ENCODE peak calls at places on chromosomes 2 and 18, in six cellular contexts. I is T-helper 9 cell, R is thyroid gland, V is heart right ventricle, T is HTR-8/SVneo, Q is Calu3. F is an unnamed sample.

GRCh38 chr2:105536175-105536574 is 137.3 kb upstream of the FHL2 start:
- DNase-seq in T (no peak), R (no peak), I (no peak), V (no peak), Q (no peak), F (no peak)

GRCh38 chr2:177295479-177295878 is 31.0 kb upstream of the NFE2L2 start:
- DNase-seq in R (no peak), V (no peak), T (no peak), I (no peak), Q (no peak), F (no peak)

GRCh38 chr2:86069783-86070339 is 35.8 kb downstream of the POLR1A start:
- DNase-seq in R (no peak), T (no peak), Q (no peak), V (no peak), I (no peak), F (no peak)

GRCh38 chr2:29000481-29000880 is 19.4 kb downstream of the TOGARAM2 start:
- DNase-seq in I (peak; percentile 50), T (no peak), R (peak; percentile 57), Q (no peak), V (no peak), F (no peak)

GRCh38 chr2:147006724-147007123 is 838.1 kb upstream of the ACVR2A start:
- DNase-seq in T (no peak), V (no peak), Q (no peak), R (no peak), I (no peak), F (no peak)

GRCh38 chr2:239539776-239540100 is 138.9 kb upstream of the HDAC4 start:
- DNase-seq in T (no peak), R (no peak), Q (no peak), V (no peak), I (no peak), F (no peak)

GRCh38 chr2:127090281-127091128 is 16.4 kb downstream of the BIN1 start:
- DNase-seq in Q (no peak), V (no peak), T (no peak), I (no peak), R (no peak), F (no peak)

GRCh38 chr2:238104071-238104511 is 4.0 kb downstream of the ESPNL start:
- DNase-seq in I (no peak), T (no peak), V (no peak), R (no peak), Q (no peak), F (peak; percentile 69)

GRCh38 chr2:128269358-128270305 is 49.0 kb downstream of the HS6ST1 start:
- DNase-seq in V (no peak), I (no peak), R (no peak), Q (no peak), T (no peak), F (peak; percentile 72)

GRCh38 chr18:63936156-63936931 is 12.8 kb upstream of the HMSD start:
- DNase-seq in T (peak; percentile 62), R (peak; percentile 75), Q (peak; percentile 89), I (peak; percentile 32), V (peak; percentile 76), F (peak; percentile 93)

GRCh38 chr18:47986724-47987455 is 56.4 kb upstream of the SMAD2 start:
- DNase-seq in I (no peak), T (no peak), Q (no peak), V (no peak), R (no peak), F (no peak)

GRCh38 chr2:133586978-133587377 is 18.7 kb upstream of the NCKAP5 start:
- DNase-seq in V (no peak), Q (no peak), T (no peak), I (no peak), R (no peak), F (no peak)

GRCh38 chr2:208407667-208408066 is 1.1 kb downstream of the PTH2R start:
- DNase-seq in R (no peak), V (no peak), Q (peak; percentile 64), I (no peak), T (no peak), F (no peak)

GRCh38 chr18:74818776-74819175 is 221.1 kb downstream of the ZNF407 start:
- DNase-seq in V (no peak), T (no peak), R (no peak), Q (no peak), I (no peak), F (no peak)

GRCh38 chr2:148258124-148258523 is 237.2 kb downstream of the MBD5 start:
- DNase-seq in R (no peak), I (no peak), V (no peak), T (no peak), Q (no peak), F (no peak)

GRCh38 chr2:45191096-45191863 is 182.0 kb upstream of the SIX2 start:
- DNase-seq in I (no peak), Q (no peak), R (no peak), V (no peak), T (no peak), F (no peak)

GRCh38 chr2:28452534-28453081 is 43.3 kb upstream of the PLB1 start:
- DNase-seq in I (peak; percentile 83), Q (peak; percentile 85), R (peak; percentile 66), V (peak; percentile 66), T (peak; percentile 82), F (peak; percentile 85)

GRCh38 chr2:158266106-158266505 is 164.4 kb downstream of the UPP2 start:
- DNase-seq in Q (no peak), R (no peak), T (no peak), V (no peak), I (no peak), F (no peak)

GRCh38 chr2:220188031-220188430 is 560.6 kb downstream of the SLC4A3 start:
- DNase-seq in I (no peak), V (no peak), R (no peak), T (no peak), Q (peak; percentile 70), F (no peak)

GRCh38 chr18:79944126-79944731 is 7.2 kb downstream of the SLC66A2 start:
- DNase-seq in Q (no peak), V (no peak), I (no peak), T (no peak), R (peak; percentile 2), F (peak; percentile 59)

GRCh38 chr2:238145046-238145445 is 6.6 kb downstream of the KLHL30 start:
- DNase-seq in R (no peak), Q (no peak), V (no peak), T (no peak), I (no peak), F (no peak)

GRCh38 chr2:70651014-70651413 is 97.4 kb upstream of the TGFA start:
- DNase-seq in V (no peak), R (no peak), I (no peak), T (no peak), Q (no peak), F (no peak)

GRCh38 chr2:229974271-229974670 is 52.0 kb downstream of the FBXO36 start:
- DNase-seq in R (no peak), T (peak; percentile 10), V (no peak), Q (no peak), I (no peak), F (no peak)